ENCODE peak calls at places on chromosomes 1 and 21, in four cellular contexts. One of them, this sample, is unnamed.

GRCh38 chr1:110548381-110548780 is 29.4 kb upstream of the KCNA10 start:
- DNase-seq in fibroblast of lung: no peak
- DNase-seq in AG10803: no peak
- DNase-seq in WTC11: peak; percentile 52
- DNase-seq in this sample: no peak

GRCh38 chr1:86913399-86913895 is 479 bp downstream of the SELENOF start:
- DNase-seq in fibroblast of lung: no peak
- DNase-seq in AG10803: peak; percentile 51
- DNase-seq in WTC11: no peak
- DNase-seq in this sample: no peak

GRCh38 chr1:100463809-100464424 is 74.0 kb upstream of the GPR88 start:
- DNase-seq in fibroblast of lung: peak; percentile 72
- DNase-seq in AG10803: peak; percentile 60
- DNase-seq in WTC11: peak; percentile 64
- DNase-seq in this sample: no peak

GRCh38 chr1:200888349-200888838 is 6.3 kb upstream of the INAVA start:
- DNase-seq in fibroblast of lung: no peak
- DNase-seq in AG10803: no peak
- DNase-seq in WTC11: no peak
- DNase-seq in this sample: no peak

GRCh38 chr1:212062832-212063438 is 27.4 kb downstream of the DTL start:
- DNase-seq in fibroblast of lung: peak; percentile 66
- DNase-seq in AG10803: peak; percentile 63
- DNase-seq in WTC11: no peak
- DNase-seq in this sample: no peak

GRCh38 chr1:148354909-148355308 is 128.2 kb downstream of the PPIAL4G start:
- DNase-seq in fibroblast of lung: no peak
- DNase-seq in AG10803: no peak
- DNase-seq in WTC11: no peak
- DNase-seq in this sample: no peak

GRCh38 chr1:154176341-154176740 is 15.6 kb downstream of the TPM3 start:
- DNase-seq in fibroblast of lung: peak; percentile 79
- DNase-seq in AG10803: peak; percentile 77
- DNase-seq in WTC11: no peak
- DNase-seq in this sample: no peak

GRCh38 chr1:23385119-23385621 is 15.5 kb upstream of the ZNF436 start:
- DNase-seq in fibroblast of lung: no peak
- DNase-seq in AG10803: peak; percentile 58
- DNase-seq in WTC11: no peak
- DNase-seq in this sample: no peak

GRCh38 chr1:71047635-71048607 is at the start of gene PTGER3:
- DNase-seq in fibroblast of lung: no peak
- DNase-seq in AG10803: peak; percentile 36
- DNase-seq in WTC11: peak; percentile 69
- DNase-seq in this sample: peak; percentile 67

GRCh38 chr1:48643193-48643592 is 133.5 kb downstream of the BEND5 start:
- DNase-seq in fibroblast of lung: no peak
- DNase-seq in AG10803: no peak
- DNase-seq in WTC11: no peak
- DNase-seq in this sample: no peak

GRCh38 chr1:34029525-34029924 is 135.5 kb downstream of the CSMD2 start:
- DNase-seq in fibroblast of lung: no peak
- DNase-seq in AG10803: no peak
- DNase-seq in WTC11: no peak
- DNase-seq in this sample: no peak

GRCh38 chr1:77824694-77825355 is 45.4 kb downstream of the MIGA1 start:
- DNase-seq in fibroblast of lung: no peak
- DNase-seq in AG10803: no peak
- DNase-seq in WTC11: no peak
- DNase-seq in this sample: no peak

GRCh38 chr1:77829851-77830250 is 50.4 kb downstream of the MIGA1 start:
- DNase-seq in fibroblast of lung: no peak
- DNase-seq in AG10803: no peak
- DNase-seq in WTC11: no peak
- DNase-seq in this sample: no peak

GRCh38 chr1:77824083-77824482 is 44.6 kb downstream of the MIGA1 start:
- DNase-seq in fibroblast of lung: peak; percentile 57
- DNase-seq in AG10803: peak; percentile 82
- DNase-seq in WTC11: no peak
- DNase-seq in this sample: no peak

GRCh38 chr1:77828098-77828497 is 48.6 kb downstream of the MIGA1 start:
- DNase-seq in fibroblast of lung: no peak
- DNase-seq in AG10803: no peak
- DNase-seq in WTC11: no peak
- DNase-seq in this sample: no peak

GRCh38 chr1:77825356-77825709 is 45.9 kb downstream of the MIGA1 start:
- DNase-seq in fibroblast of lung: peak; percentile 92
- DNase-seq in AG10803: peak; percentile 83
- DNase-seq in WTC11: no peak
- DNase-seq in this sample: no peak
- TF ChIP-seq CTCF in fibroblast of lung: no peak
- TF ChIP-seq CTCF in AG10803: peak; percentile 39
- TF ChIP-seq CTCF in WTC11: no peak
- TF ChIP-seq CTCF in this sample: no peak

GRCh38 chr1:236129315-236129714 is 13.0 kb upstream of the GPR137B start:
- DNase-seq in fibroblast of lung: no peak
- DNase-seq in AG10803: no peak
- DNase-seq in WTC11: peak; percentile 37
- DNase-seq in this sample: no peak

GRCh38 chr1:236131916-236132315 is 10.4 kb upstream of the GPR137B start:
- DNase-seq in fibroblast of lung: no peak
- DNase-seq in AG10803: no peak
- DNase-seq in WTC11: no peak
- DNase-seq in this sample: no peak

GRCh38 chr1:236127045-236127444 is 15.3 kb upstream of the GPR137B start:
- DNase-seq in fibroblast of lung: no peak
- DNase-seq in AG10803: no peak
- DNase-seq in WTC11: no peak
- DNase-seq in this sample: no peak

GRCh38 chr1:236130372-236130771 is 12.0 kb upstream of the GPR137B start:
- DNase-seq in fibroblast of lung: no peak
- DNase-seq in AG10803: no peak
- DNase-seq in WTC11: no peak
- DNase-seq in this sample: no peak

DNA sequence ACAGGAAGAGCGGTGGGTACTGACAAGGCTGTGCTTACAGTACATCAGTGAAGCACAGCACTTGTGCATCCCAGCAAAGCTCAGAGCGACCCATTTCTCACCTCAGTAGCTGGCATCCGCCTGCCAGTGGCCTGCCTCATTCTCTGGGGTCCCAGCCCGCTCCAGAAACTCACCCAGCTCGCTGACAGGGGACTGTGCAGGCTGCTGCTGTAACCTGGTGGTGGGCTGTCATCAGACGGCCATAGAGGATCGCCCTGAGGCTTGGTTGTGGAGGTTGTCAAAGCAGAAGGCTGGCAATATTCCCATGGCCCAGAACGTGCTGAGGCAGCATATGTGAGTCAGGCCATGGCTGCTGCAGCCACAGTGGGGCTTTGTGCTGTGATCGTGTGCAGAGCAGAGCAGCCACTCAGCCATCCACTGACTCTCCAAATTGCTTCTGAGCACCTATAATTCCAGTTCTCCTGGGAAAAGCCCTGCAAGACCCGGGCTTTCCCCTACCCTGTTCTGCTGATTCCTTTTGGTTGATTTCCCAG is 13.6 kb upstream of the GPR137B start:
- DNase-seq in fibroblast of lung: no peak
- DNase-seq in AG10803: no peak
- DNase-seq in WTC11: no peak
- DNase-seq in this sample: no peak
- TF ChIP-seq CTCF in fibroblast of lung: no peak
- TF ChIP-seq CTCF in AG10803: no peak
- TF ChIP-seq CTCF in WTC11: no peak
- TF ChIP-seq CTCF in this sample: no peak

GRCh38 chr1:37001697-37002096 is 32.6 kb downstream of the GRIK3 start:
- DNase-seq in fibroblast of lung: no peak
- DNase-seq in AG10803: no peak
- DNase-seq in WTC11: peak; percentile 24
- DNase-seq in this sample: no peak
- TF ChIP-seq CTCF in fibroblast of lung: no peak
- TF ChIP-seq CTCF in AG10803: no peak
- TF ChIP-seq CTCF in WTC11: no peak
- TF ChIP-seq CTCF in this sample: no peak

DNA sequence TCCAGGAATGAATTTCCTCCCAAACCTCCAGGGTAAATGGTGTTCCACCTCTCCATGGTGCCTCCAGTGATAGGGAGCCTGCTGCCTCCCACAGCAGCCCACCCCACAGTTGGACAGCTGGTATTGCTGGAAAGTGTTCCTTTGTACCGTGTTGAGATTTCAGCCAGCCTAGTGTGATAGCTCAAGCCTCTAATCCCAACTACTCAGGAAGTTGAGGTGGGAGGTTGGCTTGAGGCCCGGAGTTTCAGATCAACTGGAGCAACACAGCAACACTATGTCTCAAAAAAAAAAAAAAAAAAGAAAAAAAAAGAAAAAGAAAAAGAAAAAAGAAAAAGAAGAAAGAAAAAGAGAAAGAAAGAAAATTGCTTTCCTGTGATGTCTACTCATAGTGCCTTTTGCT is 96.1 kb downstream of the CHD1L start:
- DNase-seq in fibroblast of lung: no peak
- DNase-seq in AG10803: no peak
- DNase-seq in WTC11: no peak
- DNase-seq in this sample: no peak
- TF ChIP-seq CTCF in fibroblast of lung: no peak
- TF ChIP-seq CTCF in AG10803: no peak
- TF ChIP-seq CTCF in WTC11: no peak
- TF ChIP-seq CTCF in this sample: no peak

DNA sequence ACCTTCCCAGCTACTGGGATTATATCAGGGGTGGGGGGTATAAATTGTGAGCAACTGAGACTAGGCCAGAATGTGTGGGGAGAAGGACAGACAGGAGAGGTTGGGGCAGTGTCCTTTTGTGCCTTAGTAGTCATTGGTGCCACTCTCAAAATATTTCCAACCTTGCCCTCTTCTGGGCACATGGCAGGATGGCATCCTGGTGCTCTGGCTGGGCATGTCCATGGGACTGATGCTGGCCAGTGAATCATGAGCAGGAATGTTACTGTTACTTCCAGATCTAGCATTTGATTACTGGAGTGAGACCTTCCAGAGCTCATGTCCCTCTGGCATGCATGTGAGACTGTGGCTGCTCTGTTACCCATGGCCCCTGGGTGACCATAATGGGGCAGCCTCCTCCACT is 151.2 kb downstream of the MATN1 start:
- DNase-seq in fibroblast of lung: no peak
- DNase-seq in AG10803: peak; percentile 23
- DNase-seq in WTC11: no peak
- DNase-seq in this sample: no peak
- TF ChIP-seq CTCF in fibroblast of lung: no peak
- TF ChIP-seq CTCF in AG10803: peak; percentile 38
- TF ChIP-seq CTCF in WTC11: no peak
- TF ChIP-seq CTCF in this sample: no peak

DNA sequence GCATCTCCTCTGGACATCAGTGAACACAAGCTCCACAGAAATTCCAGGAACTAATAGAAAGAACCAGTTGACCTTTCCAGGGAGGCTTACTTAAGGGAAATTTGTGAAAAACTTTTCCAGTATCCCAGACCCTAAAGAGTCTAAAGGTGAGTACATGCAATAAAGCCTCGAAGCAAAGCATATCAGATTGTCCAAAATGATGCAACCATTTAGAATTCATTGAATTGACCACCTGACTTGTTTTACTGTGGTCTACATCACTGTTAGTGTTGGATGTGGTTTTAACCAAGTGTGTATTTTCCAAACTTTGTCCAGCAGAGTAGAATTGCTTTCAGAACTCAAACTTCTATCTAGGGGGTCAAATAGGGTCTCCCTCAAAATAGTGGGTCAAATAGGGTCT is 76.3 kb upstream of the TIAM1 start:
- DNase-seq in fibroblast of lung: no peak
- DNase-seq in AG10803: no peak
- DNase-seq in WTC11: no peak
- DNase-seq in this sample: no peak
- TF ChIP-seq CTCF in fibroblast of lung: no peak
- TF ChIP-seq CTCF in AG10803: no peak
- TF ChIP-seq CTCF in WTC11: no peak
- TF ChIP-seq CTCF in this sample: no peak

DNA sequence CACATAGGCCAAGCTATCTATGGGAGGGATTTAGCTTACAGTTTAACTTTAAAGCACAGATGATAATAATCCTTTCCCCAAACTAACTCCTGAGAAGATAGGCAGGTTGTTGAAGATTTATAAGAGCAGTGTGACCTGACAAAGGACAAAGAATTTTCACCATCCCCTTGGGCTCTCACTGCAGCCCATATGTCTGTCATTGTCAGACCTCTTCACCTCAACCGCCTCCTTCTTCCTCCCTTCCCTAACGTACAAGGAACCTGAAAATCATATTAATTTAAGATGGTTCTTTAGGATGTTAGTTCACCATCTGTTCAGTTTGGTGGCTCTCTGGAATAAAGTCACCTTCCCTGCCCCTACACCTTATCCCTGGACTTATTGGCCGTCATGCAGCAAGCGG is 5.0 kb downstream of the RNU1-2 start:
- DNase-seq in fibroblast of lung: no peak
- DNase-seq in AG10803: no peak
- DNase-seq in WTC11: no peak
- DNase-seq in this sample: no peak
- TF ChIP-seq CTCF in fibroblast of lung: no peak
- TF ChIP-seq CTCF in AG10803: peak; percentile 49
- TF ChIP-seq CTCF in WTC11: no peak
- TF ChIP-seq CTCF in this sample: no peak

DNA sequence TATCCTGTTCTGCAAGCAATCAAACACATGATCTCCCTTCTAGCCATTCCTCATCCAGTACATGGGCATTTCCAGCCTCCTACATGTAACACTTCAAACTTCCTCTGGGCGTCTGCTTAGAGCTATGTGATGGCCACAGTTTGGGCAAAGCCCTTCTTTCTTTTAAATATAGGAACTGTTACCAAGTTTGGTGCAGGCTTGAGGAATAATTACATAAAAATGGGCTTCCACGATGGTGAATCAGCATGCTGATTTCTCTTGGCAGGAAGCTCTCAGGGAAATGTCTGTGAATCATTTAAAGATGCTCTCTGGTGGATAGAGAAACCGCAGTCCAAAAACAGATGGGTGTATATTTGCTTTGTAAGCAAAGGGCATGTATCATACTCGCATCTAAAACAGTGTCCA is 176.9 kb upstream of the FMN2 start:
- DNase-seq in fibroblast of lung: peak; percentile 24
- DNase-seq in AG10803: peak; percentile 94
- DNase-seq in WTC11: no peak
- DNase-seq in this sample: no peak
- TF ChIP-seq CTCF in fibroblast of lung: no peak
- TF ChIP-seq CTCF in AG10803: peak; percentile 60
- TF ChIP-seq CTCF in WTC11: no peak
- TF ChIP-seq CTCF in this sample: no peak

GRCh38 chr1:228446849-228447248 is 30.2 kb upstream of the TRIM17 start:
- DNase-seq in fibroblast of lung: no peak
- DNase-seq in AG10803: no peak
- DNase-seq in WTC11: peak; percentile 57
- DNase-seq in this sample: no peak
- TF ChIP-seq CTCF in fibroblast of lung: no peak
- TF ChIP-seq CTCF in AG10803: no peak
- TF ChIP-seq CTCF in WTC11: no peak
- TF ChIP-seq CTCF in this sample: no peak